ENCODE peak calls at places on chromosomes 4 and X, in four cellular contexts. M is body of pancreas, F is adrenal gland, Q is uterus. K is an unnamed sample.

GRCh38 chr4:98745372-98745771 is 87.0 kb upstream of the TSPAN5 start:
- DNase-seq in M (no peak), F (peak), Q (no peak), K (peak)

GRCh38 chrX:23334871-23335599 is 386 bp downstream of the PTCHD1 start:
- DNase-seq in M (no peak), F (no peak), Q (no peak), K (no peak)

GRCh38 chrX:129797251-129797906 is 17.6 kb downstream of the SASH3 start:
- DNase-seq in M (no peak), F (no peak), Q (no peak), K (no peak)

GRCh38 chrX:132169554-132169953 is 41.7 kb upstream of the FRMD7 start:
- DNase-seq in M (no peak), F (no peak), Q (no peak), K (no peak)

GRCh38 chr4:113582737-113583136 is 178.8 kb downstream of the CAMK2D start:
- DNase-seq in M (no peak), F (no peak), Q (no peak), K (no peak)

GRCh38 chr4:156976147-156976546 is 4.5 kb upstream of the PDGFC start:
- DNase-seq in M (no peak), F (no peak), Q (no peak), K (peak)

GRCh38 chrX:46601283-46601682 is 27.7 kb downstream of the CHST7 start:
- DNase-seq in M (no peak), F (no peak), Q (no peak), K (no peak)

GRCh38 chr4:76306882-76307669 is 543 bp downstream of the STBD1 start:
- DNase-seq in M (peak), F (peak), Q (peak), K (peak)

GRCh38 chr4:83250666-83251065 is 33.9 kb downstream of the COQ2 start:
- DNase-seq in M (no peak), F (no peak), Q (no peak), K (no peak)

GRCh38 chr4:175412161-175412560 is 399.9 kb downstream of the GPM6A start:
- DNase-seq in M (no peak), F (no peak), Q (peak), K (no peak)

GRCh38 chr4:21652508-21653108 is 296.0 kb downstream of the KCNIP4 start:
- DNase-seq in M (no peak), F (no peak), Q (no peak), K (no peak)

GRCh38 chr4:8350841-8351461 is 81.4 kb downstream of the HTRA3 start:
- DNase-seq in M (no peak), F (no peak), Q (no peak), K (no peak)

GRCh38 chrX:97692575-97692974 is 808.9 kb downstream of the RPA4 start:
- DNase-seq in M (no peak), F (no peak), Q (no peak), K (no peak)

GRCh38 chrX:106718709-106719108 is 7.8 kb upstream of the RNF128 start:
- DNase-seq in M (peak), F (no peak), Q (no peak), K (no peak)

GRCh38 chr4:126687655-126688358 is 945.0 kb upstream of the INTU start:
- DNase-seq in M (no peak), F (no peak), Q (no peak), K (no peak)

GRCh38 chrX:123425904-123426303 is 241.8 kb downstream of the GRIA3 start:
- DNase-seq in M (no peak), F (no peak), Q (peak), K (no peak)

GRCh38 chr4:157459789-157460188 is 239.3 kb downstream of the GRIA2 start:
- DNase-seq in M (no peak), F (no peak), Q (no peak), K (no peak)

GRCh38 chrX:153598541-153599191 is at the start of gene CCNQ:
- DNase-seq in M (peak), F (no peak), Q (no peak), K (peak)

GRCh38 chr4:122845760-122846159 is 19.1 kb downstream of the FGF2 start:
- DNase-seq in M (no peak), F (no peak), Q (no peak), K (no peak)

GRCh38 chr4:163344147-163345050 is 707 bp downstream of the NPY5R start:
- DNase-seq in M (no peak), F (no peak), Q (peak), K (no peak)

GRCh38 chr4:46386570-46386969 is 3.4 kb downstream of the GABRA2 start:
- DNase-seq in M (no peak), F (no peak), Q (no peak), K (peak)

GRCh38 chr4:151712777-151713176 is 48.0 kb downstream of the GATB start:
- DNase-seq in M (no peak), F (no peak), Q (no peak), K (no peak)

GRCh38 chrX:12721042-12721441 is 70.2 kb upstream of the PRPS2 start:
- DNase-seq in M (no peak), F (no peak), Q (no peak), K (no peak)

GRCh38 chrX:94695910-94696309 is 1021.9 kb downstream of the FAM133A start:
- DNase-seq in M (no peak), F (no peak), Q (no peak), K (no peak)

GRCh38 chrX:23904096-23904495 is 3.6 kb downstream of the APOO start:
- DNase-seq in M (no peak), F (no peak), Q (no peak), K (no peak)

GRCh38 chr4:156969136-156969535 is 2.5 kb downstream of the PDGFC start:
- DNase-seq in M (no peak), F (no peak), Q (no peak), K (peak)

GRCh38 chr4:154491341-154491679 is 289 bp downstream of the DCHS2 start:
- DNase-seq in M (no peak), F (no peak), Q (peak), K (no peak)

GRCh38 chrX:66110112-66110511 is 53.9 kb upstream of the HEPH start:
- DNase-seq in M (peak), F (no peak), Q (no peak), K (peak)

DNA sequence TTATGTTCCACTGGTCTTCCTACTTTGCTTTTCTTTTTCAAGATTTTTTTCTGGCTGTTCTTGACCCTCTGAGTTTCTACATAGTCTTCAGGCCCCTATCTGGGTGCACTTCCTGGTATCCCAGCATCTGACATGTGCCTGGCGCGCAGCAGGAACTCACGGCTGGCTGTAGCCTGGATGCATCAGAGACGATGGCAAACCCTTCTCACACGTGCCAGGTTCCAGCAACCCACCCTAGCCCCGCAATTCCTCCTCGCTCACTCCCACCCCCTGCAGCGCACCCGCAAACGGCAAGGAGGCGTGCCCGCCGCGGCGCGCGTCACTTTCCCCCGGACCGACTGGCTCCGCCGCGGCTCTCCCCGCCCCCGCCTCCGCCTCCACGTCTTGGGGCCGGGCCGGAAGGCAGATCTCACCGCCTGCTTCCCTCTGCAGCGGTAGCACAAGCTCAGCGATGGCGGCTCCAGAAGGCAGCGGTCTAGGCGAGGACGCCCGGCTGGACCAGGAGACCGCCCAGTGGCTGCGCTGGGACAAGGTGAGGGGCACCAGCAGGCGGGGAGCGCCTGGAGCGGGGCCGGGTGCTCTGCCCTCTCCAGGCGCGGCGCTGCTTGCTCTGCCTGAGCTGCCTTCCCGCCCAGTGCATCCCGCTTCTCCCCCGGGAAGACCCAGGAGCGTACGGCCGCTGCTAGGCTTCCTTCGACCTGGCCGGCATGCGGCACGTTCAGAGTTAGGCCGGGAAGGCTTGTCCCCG is at the start of gene PGM2:
- DNase-seq in M (peak), F (peak), Q (peak), K (peak)
- TF ChIP-seq POLR2A in M (peak), F (peak), Q (peak), K (peak)

GRCh38 chrX:30610050-30610449 is 32.5 kb upstream of the TASL start:
- DNase-seq in M (no peak), F (no peak), Q (no peak), K (no peak)
- TF ChIP-seq POLR2A in M (no peak), F (no peak), Q (no peak), K (no peak)

GRCh38 chr4:74364649-74365491 is at the start of gene EREG:
- DNase-seq in M (peak), F (peak), Q (no peak), K (peak)
- TF ChIP-seq POLR2A in M (no peak), F (no peak), Q (no peak), K (peak)

GRCh38 chr4:102343964-102344519 is 1.2 kb downstream of the SLC39A8 start:
- DNase-seq in M (peak), F (no peak), Q (peak), K (peak)

GRCh38 chr4:102345795-102346100 is 466 bp upstream of the SLC39A8 start:
- DNase-seq in M (no peak), F (no peak), Q (peak), K (no peak)

GRCh38 chr4:102342404-102343074 is 2.7 kb downstream of the SLC39A8 start:
- DNase-seq in M (no peak), F (no peak), Q (no peak), K (peak)

GRCh38 chr4:102344955-102345794 is at the start of gene SLC39A8:
- DNase-seq in M (peak), F (peak), Q (peak), K (peak)

DNA sequence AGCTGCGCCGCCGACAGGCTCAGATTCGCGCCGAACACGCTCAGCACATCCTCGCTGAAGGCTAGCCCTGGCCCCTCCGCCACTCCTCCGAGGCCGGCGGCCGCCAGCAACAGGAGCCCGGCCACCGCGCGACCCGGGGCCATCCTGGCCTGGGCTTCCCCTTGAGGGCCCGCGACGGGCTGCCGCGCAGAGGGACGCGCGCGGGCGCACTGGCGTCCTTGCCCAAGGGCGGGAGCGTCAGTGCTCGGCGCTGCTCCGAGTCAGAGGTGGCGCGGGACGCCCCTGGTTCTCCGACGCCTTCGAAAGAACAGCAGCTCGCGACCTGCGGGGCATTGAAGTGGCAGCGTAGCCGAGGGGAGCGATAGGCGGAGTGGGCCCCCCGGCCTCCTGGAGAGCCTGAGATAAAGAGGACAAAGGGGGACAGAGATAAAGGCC is 745 bp downstream of the SLC39A8 start:
- DNase-seq in M (no peak), F (peak), Q (no peak), K (peak)
- TF ChIP-seq POLR2A in M (peak), F (peak), Q (peak), K (no peak)

GRCh38 chr4:69497081-69497480 is 1.4 kb upstream of the UGT2B4 start:
- DNase-seq in M (no peak), F (no peak), Q (no peak), K (no peak)
- TF ChIP-seq POLR2A in M (no peak), F (no peak), Q (no peak), K (no peak)